ENCODE peak calls at places on chromosome 12, in five cellular contexts. One of them, this sample, is unnamed.

GRCh38 chr12:3200032-3200617 is 122.9 kb downstream of the TSPAN9 start:
- DNase-seq in mammary epithelial cell: peak
- DNase-seq in pancreas: no peak
- DNase-seq in right lobe of liver: no peak
- DNase-seq in WERI-Rb-1: peak
- DNase-seq in this sample: peak

GRCh38 chr12:49920241-49920914 is 16.7 kb upstream of the FAIM2 start:
- DNase-seq in pancreas: no peak
- DNase-seq in mammary epithelial cell: no peak
- DNase-seq in right lobe of liver: no peak
- DNase-seq in WERI-Rb-1: no peak
- DNase-seq in this sample: no peak

GRCh38 chr12:98208846-98209245 is 306.5 kb upstream of the TMPO start:
- DNase-seq in WERI-Rb-1: no peak
- DNase-seq in pancreas: no peak
- DNase-seq in right lobe of liver: no peak
- DNase-seq in mammary epithelial cell: no peak
- DNase-seq in this sample: no peak

GRCh38 chr12:57529831-57530230 is 7.2 kb downstream of the MBD6 start:
- DNase-seq in right lobe of liver: no peak
- DNase-seq in WERI-Rb-1: peak
- DNase-seq in pancreas: no peak
- DNase-seq in mammary epithelial cell: no peak
- DNase-seq in this sample: no peak

GRCh38 chr12:41619705-41620104 is 431.6 kb downstream of the PDZRN4 start:
- DNase-seq in mammary epithelial cell: no peak
- DNase-seq in right lobe of liver: no peak
- DNase-seq in pancreas: no peak
- DNase-seq in WERI-Rb-1: no peak
- DNase-seq in this sample: no peak

GRCh38 chr12:102847131-102847530 is 69.9 kb downstream of the PAH start:
- DNase-seq in mammary epithelial cell: no peak
- DNase-seq in right lobe of liver: no peak
- DNase-seq in pancreas: no peak
- DNase-seq in WERI-Rb-1: no peak
- DNase-seq in this sample: no peak

GRCh38 chr12:49633703-49634311 is 10.4 kb downstream of the PRPF40B start:
- DNase-seq in mammary epithelial cell: no peak
- DNase-seq in right lobe of liver: no peak
- DNase-seq in WERI-Rb-1: no peak
- DNase-seq in pancreas: no peak
- DNase-seq in this sample: no peak

GRCh38 chr12:98863167-98863566 is 218.1 kb downstream of the APAF1 start:
- DNase-seq in WERI-Rb-1: no peak
- DNase-seq in right lobe of liver: no peak
- DNase-seq in mammary epithelial cell: no peak
- DNase-seq in pancreas: no peak
- DNase-seq in this sample: no peak

GRCh38 chr12:40996091-40996490 is 192.0 kb upstream of the PDZRN4 start:
- DNase-seq in pancreas: no peak
- DNase-seq in WERI-Rb-1: no peak
- DNase-seq in right lobe of liver: no peak
- DNase-seq in mammary epithelial cell: no peak
- DNase-seq in this sample: no peak

GRCh38 chr12:55736780-55737580 is 5.9 kb upstream of the GDF11 start:
- DNase-seq in pancreas: peak
- DNase-seq in right lobe of liver: peak
- DNase-seq in mammary epithelial cell: peak
- DNase-seq in WERI-Rb-1: peak
- DNase-seq in this sample: peak

GRCh38 chr12:12540261-12541013 is 22.2 kb downstream of the DUSP16 start:
- DNase-seq in right lobe of liver: no peak
- DNase-seq in WERI-Rb-1: no peak
- DNase-seq in mammary epithelial cell: no peak
- DNase-seq in pancreas: no peak
- DNase-seq in this sample: no peak

GRCh38 chr12:123485756-123486155 is 27.8 kb downstream of the SNRNP35 start:
- DNase-seq in mammary epithelial cell: no peak
- DNase-seq in pancreas: no peak
- DNase-seq in right lobe of liver: no peak
- DNase-seq in WERI-Rb-1: no peak
- DNase-seq in this sample: no peak

GRCh38 chr12:106133136-106134087 is 5.3 kb downstream of the NUAK1 start:
- DNase-seq in mammary epithelial cell: peak
- DNase-seq in pancreas: no peak
- DNase-seq in right lobe of liver: no peak
- DNase-seq in WERI-Rb-1: no peak
- DNase-seq in this sample: no peak

GRCh38 chr12:5568325-5568981 is 136.5 kb downstream of the NTF3 start:
- DNase-seq in pancreas: no peak
- DNase-seq in right lobe of liver: no peak
- DNase-seq in WERI-Rb-1: no peak
- DNase-seq in mammary epithelial cell: no peak
- DNase-seq in this sample: no peak

GRCh38 chr12:16611146-16611545 is 5.2 kb upstream of the LMO3 start:
- DNase-seq in right lobe of liver: no peak
- DNase-seq in WERI-Rb-1: no peak
- DNase-seq in pancreas: peak
- DNase-seq in mammary epithelial cell: no peak
- DNase-seq in this sample: no peak

GRCh38 chr12:130116791-130117190 is 45.5 kb upstream of the FZD10 start:
- DNase-seq in pancreas: no peak
- DNase-seq in right lobe of liver: no peak
- DNase-seq in mammary epithelial cell: no peak
- DNase-seq in WERI-Rb-1: no peak
- DNase-seq in this sample: no peak

GRCh38 chr12:13179159-13180074 is 17.1 kb upstream of the EMP1 start:
- DNase-seq in WERI-Rb-1: peak
- DNase-seq in right lobe of liver: no peak
- DNase-seq in pancreas: peak
- DNase-seq in mammary epithelial cell: peak
- DNase-seq in this sample: peak

GRCh38 chr12:49413796-49414195 is 46.5 kb downstream of the SPATS2 start:
- DNase-seq in WERI-Rb-1: no peak
- DNase-seq in mammary epithelial cell: no peak
- DNase-seq in pancreas: no peak
- DNase-seq in right lobe of liver: no peak
- DNase-seq in this sample: no peak

GRCh38 chr12:67981236-67982164 is 7.7 kb upstream of the IFNG-AS1 start:
- DNase-seq in WERI-Rb-1: no peak
- DNase-seq in right lobe of liver: no peak
- DNase-seq in mammary epithelial cell: peak
- DNase-seq in pancreas: no peak
- DNase-seq in this sample: no peak

GRCh38 chr12:1878695-1879094 is 39.8 kb downstream of the CACNA2D4 start:
- DNase-seq in pancreas: no peak
- DNase-seq in WERI-Rb-1: no peak
- DNase-seq in mammary epithelial cell: no peak
- DNase-seq in right lobe of liver: peak
- DNase-seq in this sample: no peak

GRCh38 chr12:507261-507853 is 47.6 kb downstream of the B4GALNT3 start:
- DNase-seq in pancreas: no peak
- DNase-seq in WERI-Rb-1: no peak
- DNase-seq in mammary epithelial cell: no peak
- DNase-seq in right lobe of liver: no peak
- DNase-seq in this sample: no peak

GRCh38 chr12:509494-509893 is 49.8 kb downstream of the B4GALNT3 start:
- DNase-seq in mammary epithelial cell: no peak
- DNase-seq in WERI-Rb-1: no peak
- DNase-seq in pancreas: no peak
- DNase-seq in right lobe of liver: no peak
- DNase-seq in this sample: no peak

GRCh38 chr12:508145-508544 is 48.4 kb downstream of the B4GALNT3 start:
- DNase-seq in right lobe of liver: no peak
- DNase-seq in mammary epithelial cell: no peak
- DNase-seq in WERI-Rb-1: no peak
- DNase-seq in pancreas: no peak
- DNase-seq in this sample: no peak

GRCh38 chr12:510071-510825 is 50.5 kb downstream of the B4GALNT3 start:
- DNase-seq in right lobe of liver: no peak
- DNase-seq in pancreas: peak
- DNase-seq in mammary epithelial cell: peak
- DNase-seq in WERI-Rb-1: no peak
- DNase-seq in this sample: no peak

GRCh38 chr12:508795-509194 is 49.1 kb downstream of the B4GALNT3 start:
- DNase-seq in WERI-Rb-1: no peak
- DNase-seq in mammary epithelial cell: no peak
- DNase-seq in pancreas: no peak
- DNase-seq in right lobe of liver: no peak
- DNase-seq in this sample: no peak
- H3K27ac ChIP-seq in WERI-Rb-1: no peak
- H3K27ac ChIP-seq in mammary epithelial cell: no peak
- H3K27ac ChIP-seq in pancreas: no peak
- H3K27ac ChIP-seq in right lobe of liver: no peak
- H3K27ac ChIP-seq in this sample: no peak

DNA sequence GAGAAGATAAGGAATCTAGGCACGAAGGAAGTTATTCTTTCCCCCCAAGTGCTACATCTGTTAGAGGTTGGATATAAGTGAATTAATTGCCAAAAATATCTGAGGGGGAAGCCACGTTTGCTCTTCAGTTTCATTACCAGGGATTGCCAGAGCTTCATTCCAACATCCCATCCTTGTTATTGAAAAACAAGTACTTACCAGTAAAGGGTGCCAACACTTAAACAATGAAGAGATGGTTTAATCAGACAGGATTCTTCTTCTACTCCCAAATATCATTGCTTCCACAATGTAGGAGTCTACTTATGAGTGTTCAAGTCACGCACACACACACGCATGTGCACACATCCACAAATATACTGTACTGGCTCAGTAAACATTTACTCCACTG is 312.4 kb downstream of the RPAP3 start:
- DNase-seq in right lobe of liver: no peak
- DNase-seq in pancreas: no peak
- DNase-seq in mammary epithelial cell: no peak
- DNase-seq in WERI-Rb-1: no peak
- DNase-seq in this sample: no peak
- H3K27ac ChIP-seq in right lobe of liver: no peak
- H3K27ac ChIP-seq in pancreas: no peak
- H3K27ac ChIP-seq in mammary epithelial cell: peak
- H3K27ac ChIP-seq in WERI-Rb-1: no peak
- H3K27ac ChIP-seq in this sample: peak

GRCh38 chr12:109559200-109559505 is 14.2 kb downstream of the MMAB start:
- DNase-seq in pancreas: no peak
- DNase-seq in right lobe of liver: no peak
- DNase-seq in WERI-Rb-1: no peak
- DNase-seq in mammary epithelial cell: no peak
- DNase-seq in this sample: no peak

GRCh38 chr12:109561711-109562030 is 11.6 kb downstream of the MMAB start:
- DNase-seq in WERI-Rb-1: no peak
- DNase-seq in right lobe of liver: no peak
- DNase-seq in pancreas: no peak
- DNase-seq in mammary epithelial cell: no peak
- DNase-seq in this sample: no peak

GRCh38 chr12:109559601-109560000 is 13.7 kb downstream of the MMAB start:
- DNase-seq in mammary epithelial cell: no peak
- DNase-seq in WERI-Rb-1: no peak
- DNase-seq in right lobe of liver: no peak
- DNase-seq in pancreas: no peak
- DNase-seq in this sample: no peak

GRCh38 chr12:109562871-109563270 is 10.4 kb downstream of the MMAB start:
- DNase-seq in right lobe of liver: no peak
- DNase-seq in WERI-Rb-1: no peak
- DNase-seq in pancreas: no peak
- DNase-seq in mammary epithelial cell: no peak
- DNase-seq in this sample: no peak

DNA sequence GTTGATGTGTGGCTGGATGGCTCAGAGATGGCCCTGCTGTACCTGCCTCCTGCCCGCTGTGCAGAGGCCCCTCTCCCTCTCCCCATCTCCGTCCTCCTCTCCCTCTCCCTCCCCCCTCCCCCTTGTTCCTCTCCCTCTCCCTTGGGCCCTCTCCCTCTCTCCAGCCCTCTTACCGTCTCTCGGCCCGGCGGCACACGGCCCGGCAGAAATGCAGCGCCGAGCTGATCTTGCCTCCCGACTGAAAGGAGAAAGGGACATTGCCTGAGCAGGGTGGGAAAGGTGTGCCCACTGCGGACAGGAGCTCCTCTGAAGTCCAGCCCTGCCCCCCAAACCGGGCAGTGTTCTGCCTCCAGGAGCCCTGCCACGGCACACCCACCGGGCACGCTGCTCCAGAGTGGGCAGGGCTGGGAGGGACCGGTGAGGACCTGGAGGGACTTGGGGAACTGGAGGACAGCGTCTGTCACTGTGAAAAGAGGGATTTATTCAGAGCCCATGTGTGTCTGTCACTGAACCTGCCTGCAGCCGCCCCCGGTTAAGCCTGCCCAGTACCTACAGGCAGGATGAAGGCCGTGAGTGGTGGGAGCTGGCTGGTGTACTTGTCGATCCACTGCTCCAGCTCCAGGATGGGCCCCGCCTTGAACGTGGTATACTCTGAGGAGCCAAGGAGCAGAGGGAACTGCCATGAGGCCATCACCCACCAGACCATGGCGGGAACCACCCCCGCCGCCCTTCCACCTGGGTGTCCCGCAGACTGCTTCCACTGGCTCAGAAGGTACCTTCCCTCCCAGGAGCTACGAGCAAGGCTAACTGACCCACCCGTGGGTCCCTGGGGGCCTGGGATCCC is 12.2 kb downstream of the MMAB start:
- DNase-seq in WERI-Rb-1: peak
- DNase-seq in pancreas: no peak
- DNase-seq in mammary epithelial cell: no peak
- DNase-seq in right lobe of liver: no peak
- DNase-seq in this sample: no peak
- H3K27ac ChIP-seq in WERI-Rb-1: peak
- H3K27ac ChIP-seq in pancreas: no peak
- H3K27ac ChIP-seq in mammary epithelial cell: no peak
- H3K27ac ChIP-seq in right lobe of liver: no peak
- H3K27ac ChIP-seq in this sample: no peak

GRCh38 chr12:116910645-116911449 is at the start of gene FBXW8:
- DNase-seq in mammary epithelial cell: peak
- DNase-seq in right lobe of liver: peak
- DNase-seq in pancreas: peak
- DNase-seq in WERI-Rb-1: peak
- DNase-seq in this sample: peak
- H3K27ac ChIP-seq in mammary epithelial cell: peak
- H3K27ac ChIP-seq in right lobe of liver: peak
- H3K27ac ChIP-seq in pancreas: peak
- H3K27ac ChIP-seq in WERI-Rb-1: peak
- H3K27ac ChIP-seq in this sample: peak

This sample was measured in left ventricle myocardium inferior.